ENCODE peak calls at places on chromosomes 16 and 17, in ten cellular contexts. One of them, this sample, is unnamed.

GRCh38 chr16:10172848-10173655 is 9.2 kb downstream of the GRIN2A start:
- DNase-seq in uterus: no peak
- DNase-seq in adrenal gland: no peak
- DNase-seq in right lobe of liver: no peak
- DNase-seq in A549: no peak
- DNase-seq in esophagus squamous epithelium: no peak
- DNase-seq in sigmoid colon: no peak
- DNase-seq in Peyer's patch: no peak
- DNase-seq in suprapubic skin: no peak
- DNase-seq in stomach: no peak
- DNase-seq in this sample: no peak

GRCh38 chr17:51612692-51613091 is 352.3 kb downstream of the UTP18 start:
- DNase-seq in adrenal gland: no peak
- DNase-seq in suprapubic skin: no peak
- DNase-seq in esophagus squamous epithelium: no peak
- DNase-seq in Peyer's patch: no peak
- DNase-seq in right lobe of liver: no peak
- DNase-seq in A549: no peak
- DNase-seq in sigmoid colon: no peak
- DNase-seq in uterus: no peak
- DNase-seq in stomach: no peak
- DNase-seq in this sample: no peak

GRCh38 chr17:61414141-61414935 is 14.7 kb downstream of the TBX2 start:
- DNase-seq in sigmoid colon: peak; percentile 57
- DNase-seq in suprapubic skin: peak; percentile 57
- DNase-seq in adrenal gland: peak; percentile 37
- DNase-seq in uterus: peak; percentile 38
- DNase-seq in stomach: peak; percentile 25
- DNase-seq in right lobe of liver: peak; percentile 54
- DNase-seq in Peyer's patch: peak; percentile 54
- DNase-seq in A549: peak; percentile 2
- DNase-seq in esophagus squamous epithelium: no peak
- DNase-seq in this sample: peak; percentile 31

GRCh38 chr16:59907671-59908070 is 1173.6 kb upstream of the GOT2 start:
- DNase-seq in stomach: no peak
- DNase-seq in A549: no peak
- DNase-seq in right lobe of liver: no peak
- DNase-seq in adrenal gland: no peak
- DNase-seq in sigmoid colon: no peak
- DNase-seq in esophagus squamous epithelium: no peak
- DNase-seq in Peyer's patch: no peak
- DNase-seq in uterus: no peak
- DNase-seq in suprapubic skin: no peak
- DNase-seq in this sample: no peak

GRCh38 chr16:56614549-56614991 is 6.2 kb downstream of the MT2A start:
- DNase-seq in esophagus squamous epithelium: no peak
- DNase-seq in uterus: no peak
- DNase-seq in right lobe of liver: no peak
- DNase-seq in suprapubic skin: no peak
- DNase-seq in adrenal gland: no peak
- DNase-seq in A549: peak; percentile 37
- DNase-seq in stomach: no peak
- DNase-seq in sigmoid colon: no peak
- DNase-seq in Peyer's patch: no peak
- DNase-seq in this sample: no peak

GRCh38 chr17:20922128-20922670 is 120.6 kb downstream of the USP22 start:
- DNase-seq in esophagus squamous epithelium: no peak
- DNase-seq in sigmoid colon: no peak
- DNase-seq in stomach: no peak
- DNase-seq in Peyer's patch: no peak
- DNase-seq in right lobe of liver: no peak
- DNase-seq in A549: peak; percentile 33
- DNase-seq in suprapubic skin: no peak
- DNase-seq in adrenal gland: no peak
- DNase-seq in uterus: peak; percentile 41
- DNase-seq in this sample: no peak

GRCh38 chr16:27642753-27643152 is 92.8 kb downstream of the KATNIP start:
- DNase-seq in right lobe of liver: no peak
- DNase-seq in adrenal gland: no peak
- DNase-seq in A549: peak; percentile 44
- DNase-seq in suprapubic skin: no peak
- DNase-seq in Peyer's patch: no peak
- DNase-seq in sigmoid colon: no peak
- DNase-seq in stomach: no peak
- DNase-seq in esophagus squamous epithelium: no peak
- DNase-seq in uterus: no peak
- DNase-seq in this sample: peak; percentile 28

GRCh38 chr17:6610011-6610410 is 30.5 kb downstream of the KIAA0753 start:
- DNase-seq in sigmoid colon: no peak
- DNase-seq in suprapubic skin: no peak
- DNase-seq in Peyer's patch: no peak
- DNase-seq in adrenal gland: no peak
- DNase-seq in A549: no peak
- DNase-seq in stomach: no peak
- DNase-seq in right lobe of liver: no peak
- DNase-seq in uterus: no peak
- DNase-seq in esophagus squamous epithelium: no peak
- DNase-seq in this sample: no peak

DNA sequence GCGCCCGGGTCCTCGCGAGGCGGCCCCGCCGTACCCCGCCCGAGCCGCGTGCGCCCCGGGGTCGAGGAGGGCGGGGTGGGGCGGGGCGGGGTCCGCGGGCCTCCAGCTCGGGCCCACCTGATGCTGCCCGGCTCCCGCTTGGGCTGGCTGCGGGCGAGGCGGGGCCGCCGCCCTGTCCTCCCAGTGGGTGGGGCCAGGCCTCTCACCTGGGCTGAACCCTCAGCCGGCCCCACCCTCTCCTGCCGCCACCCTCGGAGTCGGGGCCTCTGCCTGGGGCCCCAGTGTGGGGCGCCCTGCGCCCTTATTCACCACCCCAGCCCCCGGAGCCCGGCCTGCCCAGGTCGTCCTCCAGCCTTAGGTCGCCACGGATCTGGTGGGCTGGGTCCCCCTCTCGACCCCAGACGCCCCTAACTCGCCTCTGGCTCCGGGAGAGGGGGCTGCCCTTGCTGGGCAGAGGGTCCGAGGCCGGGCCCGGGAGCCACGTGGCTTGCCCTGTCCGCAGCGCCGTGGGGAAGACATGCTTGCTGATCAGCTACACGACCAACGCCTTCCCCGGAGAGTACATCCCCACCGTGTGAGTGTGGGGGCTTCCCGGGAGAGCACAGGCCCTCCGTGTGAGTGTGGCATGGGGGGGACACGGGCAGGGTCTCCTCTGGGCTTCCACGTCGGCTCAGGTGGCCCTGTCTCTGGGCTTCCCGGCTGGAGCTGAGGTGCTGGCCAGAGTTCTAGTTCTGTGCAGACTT is 578 bp downstream of the RAC3 start:
- DNase-seq in stomach: peak; percentile 74
- DNase-seq in esophagus squamous epithelium: no peak
- DNase-seq in right lobe of liver: no peak
- DNase-seq in adrenal gland: no peak
- DNase-seq in sigmoid colon: no peak
- DNase-seq in uterus: no peak
- DNase-seq in Peyer's patch: peak; percentile 81
- DNase-seq in A549: no peak
- DNase-seq in suprapubic skin: no peak
- DNase-seq in this sample: no peak
- TF ChIP-seq POLR2A in stomach: no peak
- TF ChIP-seq POLR2A in esophagus squamous epithelium: no peak
- TF ChIP-seq POLR2A in right lobe of liver: no peak
- TF ChIP-seq POLR2A in adrenal gland: no peak
- TF ChIP-seq POLR2A in sigmoid colon: no peak
- TF ChIP-seq POLR2A in uterus: no peak
- TF ChIP-seq POLR2A in Peyer's patch: no peak
- TF ChIP-seq POLR2A in A549: no peak
- TF ChIP-seq POLR2A in suprapubic skin: no peak
- TF ChIP-seq POLR2A in this sample: no peak

DNA sequence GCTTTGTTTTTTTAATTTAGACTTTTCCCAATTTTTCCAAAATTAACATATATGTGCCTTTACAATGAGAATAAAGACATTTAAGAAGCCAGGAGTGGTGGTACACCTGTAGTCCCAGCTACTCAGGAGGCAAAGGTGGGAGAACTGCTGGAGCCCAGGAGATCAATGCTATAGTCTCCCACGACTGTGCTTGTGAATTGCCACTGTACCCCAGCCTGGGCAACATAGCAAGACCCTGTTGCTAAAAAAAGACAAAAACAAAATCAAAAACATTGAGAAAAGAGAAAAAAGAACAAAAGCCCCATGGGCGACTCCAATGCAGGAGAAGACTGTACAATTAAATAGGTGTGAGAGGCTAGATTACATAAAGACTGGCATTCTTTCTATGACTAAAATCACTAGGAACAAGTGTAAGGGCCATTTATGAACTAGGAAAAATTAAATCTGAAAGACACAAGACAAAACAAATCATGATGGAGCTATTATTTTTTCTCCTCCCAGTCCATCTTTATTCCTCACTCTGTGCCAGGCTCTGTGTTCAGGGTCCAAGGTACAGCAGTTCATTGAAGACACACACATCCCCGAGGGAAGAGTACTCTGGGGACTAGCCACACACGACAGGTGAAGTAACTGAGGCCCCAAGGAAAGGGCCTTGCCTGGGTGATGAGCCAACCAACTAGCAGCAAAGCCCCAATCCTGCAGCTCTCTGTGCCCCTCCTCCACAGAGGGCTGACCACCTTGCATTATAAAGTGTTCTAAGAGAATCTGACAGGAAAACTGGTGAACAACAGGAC is 79.8 kb downstream of the CREBBP start:
- DNase-seq in Peyer's patch: no peak
- DNase-seq in right lobe of liver: no peak
- DNase-seq in esophagus squamous epithelium: no peak
- DNase-seq in uterus: no peak
- DNase-seq in adrenal gland: no peak
- DNase-seq in suprapubic skin: no peak
- DNase-seq in stomach: no peak
- DNase-seq in sigmoid colon: no peak
- DNase-seq in A549: no peak
- DNase-seq in this sample: peak; percentile 6
- H3K4me1 ChIP-seq in Peyer's patch: no peaks in the 10 kb centered on the region
- H3K4me1 ChIP-seq in right lobe of liver: peaks cover 26% of the 10 kb centered on the region
- H3K4me1 ChIP-seq in esophagus squamous epithelium: peaks cover 69% of the 10 kb centered on the region
- H3K4me1 ChIP-seq in uterus: peaks cover 10% of the 10 kb centered on the region
- H3K4me1 ChIP-seq in adrenal gland: peaks cover 13% of the 10 kb centered on the region
- H3K4me1 ChIP-seq in suprapubic skin: peaks cover 29% of the 10 kb centered on the region
- H3K4me1 ChIP-seq in stomach: peaks cover 11% of the 10 kb centered on the region
- H3K4me1 ChIP-seq in sigmoid colon: peaks cover 60% of the 10 kb centered on the region
- H3K4me1 ChIP-seq in A549: no peaks in the 10 kb centered on the region
- H3K4me1 ChIP-seq in this sample: peaks cover 14% of the 10 kb centered on the region

DNA sequence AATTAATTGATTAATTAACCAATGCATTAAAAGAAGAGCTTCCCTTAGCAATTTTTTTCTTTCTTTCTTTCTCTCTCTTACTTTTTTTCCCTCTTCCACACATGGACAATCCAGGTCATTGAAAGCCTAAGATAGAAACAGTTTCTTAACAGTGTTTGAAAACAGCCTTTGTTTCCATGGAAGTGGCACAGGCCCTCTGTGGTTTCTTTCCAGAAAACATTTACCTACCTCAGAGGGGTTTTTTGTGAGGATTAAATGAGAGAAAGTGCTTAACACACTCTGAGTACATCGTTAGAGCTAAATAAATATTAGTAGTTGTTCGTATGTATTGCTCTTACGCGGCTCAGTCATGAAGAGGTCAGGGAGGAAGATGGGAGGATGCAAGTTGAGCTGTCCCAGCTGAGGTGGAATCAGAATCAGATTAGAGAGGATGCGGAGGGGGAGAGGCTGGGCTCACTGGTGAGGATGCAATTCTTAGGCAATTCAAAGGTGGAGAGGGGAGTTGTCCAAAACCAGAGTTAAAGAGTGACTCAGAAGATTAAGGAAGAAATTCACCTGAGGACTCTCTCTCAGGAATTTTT is 345.5 kb downstream of the PMP22 start:
- DNase-seq in right lobe of liver: no peak
- DNase-seq in Peyer's patch: no peak
- DNase-seq in esophagus squamous epithelium: no peak
- DNase-seq in uterus: no peak
- DNase-seq in adrenal gland: no peak
- DNase-seq in A549: no peak
- DNase-seq in stomach: no peak
- DNase-seq in suprapubic skin: no peak
- DNase-seq in sigmoid colon: no peak
- DNase-seq in this sample: no peak
- H3K27ac ChIP-seq in right lobe of liver: no peak overlapping the region
- H3K27ac ChIP-seq in Peyer's patch: no peak overlapping the region
- H3K27ac ChIP-seq in esophagus squamous epithelium: no peak overlapping the region
- H3K27ac ChIP-seq in uterus: no peak overlapping the region
- H3K27ac ChIP-seq in adrenal gland: no peak overlapping the region
- H3K27ac ChIP-seq in A549: peak overlapping the region; percentile 35
- H3K27ac ChIP-seq in stomach: no peak overlapping the region
- H3K27ac ChIP-seq in suprapubic skin: no peak overlapping the region
- H3K27ac ChIP-seq in sigmoid colon: no peak overlapping the region
- H3K27ac ChIP-seq in this sample: no peak overlapping the region

GRCh38 chr17:75649687-75650086 is 16.5 kb downstream of the SMIM5 start:
- DNase-seq in esophagus squamous epithelium: no peak
- DNase-seq in sigmoid colon: peak; percentile 50
- DNase-seq in A549: no peak
- DNase-seq in uterus: no peak
- DNase-seq in stomach: no peak
- DNase-seq in suprapubic skin: no peak
- DNase-seq in Peyer's patch: no peak
- DNase-seq in adrenal gland: no peak
- DNase-seq in right lobe of liver: peak; percentile 22
- DNase-seq in this sample: no peak

GRCh38 chr17:75652341-75652740 is 14.6 kb downstream of the RECQL5 start:
- DNase-seq in A549: no peak
- DNase-seq in uterus: no peak
- DNase-seq in esophagus squamous epithelium: no peak
- DNase-seq in stomach: no peak
- DNase-seq in suprapubic skin: no peak
- DNase-seq in sigmoid colon: peak; percentile 39
- DNase-seq in right lobe of liver: peak; percentile 37
- DNase-seq in adrenal gland: no peak
- DNase-seq in Peyer's patch: no peak
- DNase-seq in this sample: no peak

GRCh38 chr17:75652934-75653549 is 13.9 kb downstream of the RECQL5 start:
- DNase-seq in A549: peak; percentile 58
- DNase-seq in Peyer's patch: no peak
- DNase-seq in right lobe of liver: peak; percentile 26
- DNase-seq in uterus: no peak
- DNase-seq in suprapubic skin: no peak
- DNase-seq in esophagus squamous epithelium: no peak
- DNase-seq in sigmoid colon: peak; percentile 45
- DNase-seq in stomach: no peak
- DNase-seq in adrenal gland: no peak
- DNase-seq in this sample: peak; percentile 45

GRCh38 chr17:75647921-75648320 is 14.7 kb downstream of the SMIM5 start:
- DNase-seq in stomach: no peak
- DNase-seq in right lobe of liver: peak; percentile 30
- DNase-seq in uterus: no peak
- DNase-seq in sigmoid colon: no peak
- DNase-seq in suprapubic skin: no peak
- DNase-seq in A549: no peak
- DNase-seq in adrenal gland: no peak
- DNase-seq in Peyer's patch: no peak
- DNase-seq in esophagus squamous epithelium: no peak
- DNase-seq in this sample: no peak

DNA sequence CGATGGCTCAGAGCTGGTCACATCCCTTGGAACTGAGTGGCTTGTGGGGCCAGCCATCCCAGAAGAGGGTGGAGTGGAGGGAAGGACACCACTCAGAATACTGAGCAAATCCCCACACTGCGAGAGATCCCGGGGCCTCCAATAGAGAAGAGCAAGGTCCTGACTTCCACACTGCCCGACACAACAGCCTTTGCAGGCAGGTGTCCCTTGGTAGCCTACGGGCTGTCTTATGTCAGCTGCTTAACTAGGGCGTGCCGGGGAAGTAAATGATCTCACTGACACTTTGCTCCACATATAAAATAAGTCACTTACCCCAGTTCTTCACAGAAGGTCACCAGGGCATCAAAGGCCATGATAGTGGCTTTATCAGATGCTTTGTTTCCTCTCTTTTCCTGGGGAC is 16.1 kb downstream of the RECQL5 start:
- DNase-seq in right lobe of liver: no peak
- DNase-seq in uterus: no peak
- DNase-seq in Peyer's patch: peak; percentile 57
- DNase-seq in A549: no peak
- DNase-seq in sigmoid colon: no peak
- DNase-seq in stomach: no peak
- DNase-seq in suprapubic skin: no peak
- DNase-seq in adrenal gland: no peak
- DNase-seq in esophagus squamous epithelium: no peak
- DNase-seq in this sample: no peak
- TF ChIP-seq POLR2A in right lobe of liver: no peak
- TF ChIP-seq POLR2A in uterus: no peak
- TF ChIP-seq POLR2A in Peyer's patch: no peak
- TF ChIP-seq POLR2A in A549: no peak
- TF ChIP-seq POLR2A in sigmoid colon: no peak
- TF ChIP-seq POLR2A in stomach: no peak
- TF ChIP-seq POLR2A in suprapubic skin: no peak
- TF ChIP-seq POLR2A in adrenal gland: no peak
- TF ChIP-seq POLR2A in esophagus squamous epithelium: no peak
- TF ChIP-seq POLR2A in this sample: no peak